ENCODE peak calls at places on chromosomes 5 and 9, in nine cellular contexts. C, K, Y, R, X, A, J, B and U are unnamed samples.
A peak's percentile ranks its signal among the peaks of the same experiment; 100 is the strongest.

GRCh38 chr9:78954286-78954685 is 617.5 kb upstream of the TLE4 start:
- DNase-seq in R (peak; percentile 48), J (no peak), C (no peak), A (no peak), B (no peak), Y (no peak), X (no peak), K (no peak), U (no peak)

GRCh38 chr5:122053181-122054109 is 24.6 kb downstream of the LOX start:
- DNase-seq in J (no peak), X (no peak), A (no peak), C (no peak), R (no peak), B (no peak), K (peak; percentile 58), Y (no peak), U (no peak)

GRCh38 chr9:87800456-87800855 is 74.5 kb downstream of the CTSL start:
- DNase-seq in K (no peak), C (peak; percentile 5), B (no peak), R (no peak), J (no peak), Y (no peak), A (no peak), X (no peak), U (peak; percentile 35)

GRCh38 chr9:71793386-71794105 is 25.2 kb upstream of the CEMIP2 start:
- DNase-seq in Y (no peak), X (no peak), C (peak; percentile 88), K (peak; percentile 26), J (no peak), B (no peak), A (peak; percentile 76), R (peak; percentile 31), U (peak; percentile 82)

GRCh38 chr9:108724669-108725068 is 131.1 kb downstream of the ACTL7B start:
- DNase-seq in Y (no peak), X (no peak), R (peak; percentile 25), B (no peak), C (no peak), J (no peak), K (peak; percentile 25), A (no peak), U (no peak)

GRCh38 chr9:133089271-133089671 is 27.5 kb downstream of the CEL start:
- DNase-seq in J (peak; percentile 18), Y (no peak), C (peak; percentile 34), A (no peak), R (no peak), B (peak; percentile 32), K (no peak), X (no peak), U (peak; percentile 13)

GRCh38 chr5:72036951-72037350 is 70.3 kb upstream of the MAP1B start:
- DNase-seq in B (no peak), X (no peak), J (no peak), R (no peak), Y (no peak), A (no peak), K (peak; percentile 25), C (peak; percentile 43), U (peak; percentile 20)

GRCh38 chr9:74498616-74499095 is 1.5 kb downstream of the RORB start:
- DNase-seq in B (no peak), J (no peak), A (no peak), C (peak; percentile 39), X (no peak), R (peak; percentile 8), Y (no peak), K (peak; percentile 23), U (no peak)

GRCh38 chr5:172453206-172453985 is 929 bp downstream of the SH3PXD2B start:
- DNase-seq in X (peak; percentile 80), K (peak; percentile 87), C (peak; percentile 84), Y (peak; percentile 24), B (no peak), J (no peak), A (no peak), R (peak; percentile 89), U (peak; percentile 88)

GRCh38 chr9:83906144-83906543 is 15.1 kb downstream of the KIF27 start:
- DNase-seq in X (no peak), C (peak; percentile 50), A (peak; percentile 6), R (no peak), J (no peak), K (peak; percentile 2), Y (no peak), B (no peak), U (no peak)

GRCh38 chr9:75930193-75930592 is 39.7 kb downstream of the PCSK5 start:
- DNase-seq in Y (no peak), C (no peak), K (no peak), X (no peak), A (no peak), J (no peak), R (peak; percentile 1), B (no peak), U (peak; percentile 56)

GRCh38 chr9:15697459-15697858 is 144.6 kb downstream of the CCDC171 start:
- DNase-seq in Y (no peak), R (no peak), K (peak; percentile 84), C (no peak), A (peak; percentile 65), X (no peak), B (no peak), J (no peak), U (no peak)

GRCh38 chr5:45521067-45521466 is 175.1 kb downstream of the HCN1 start:
- DNase-seq in C (peak; percentile 87), B (peak; percentile 62), K (no peak), X (no peak), A (peak; percentile 35), Y (peak; percentile 62), J (no peak), R (peak; percentile 64), U (peak; percentile 83)

GRCh38 chr5:138946241-138946623 is 71.1 kb upstream of the LRRTM2 start:
- DNase-seq in K (no peak), C (no peak), A (no peak), X (peak; percentile 93), J (no peak), Y (no peak), B (no peak), R (no peak), U (no peak)

GRCh38 chr9:98836206-98836605 is 28.7 kb downstream of the GALNT12 start:
- DNase-seq in X (no peak), Y (no peak), B (no peak), K (no peak), A (no peak), J (no peak), R (no peak), C (no peak), U (no peak)

GRCh38 chr9:122819791-122820489 is 8.4 kb downstream of the PDCL start:
- DNase-seq in B (no peak), A (peak; percentile 39), K (no peak), Y (no peak), R (no peak), C (no peak), J (no peak), X (no peak), U (no peak)

GRCh38 chr9:133889498-133890301 is 102.4 kb downstream of the VAV2 start:
- DNase-seq in A (peak; percentile 47), B (no peak), C (no peak), K (peak; percentile 49), J (no peak), R (no peak), Y (no peak), X (no peak), U (no peak)

GRCh38 chr9:131282688-131283422 is 6.5 kb upstream of the FAM78A start:
- DNase-seq in X (peak; percentile 84), J (no peak), Y (no peak), C (peak; percentile 96), A (no peak), B (no peak), R (peak; percentile 57), K (peak; percentile 42), U (peak; percentile 87)

GRCh38 chr5:158028349-158028748 is 169.4 kb upstream of the CLINT1 start:
- DNase-seq in C (no peak), Y (no peak), A (no peak), R (peak; percentile 13), B (no peak), X (no peak), J (no peak), K (no peak), U (no peak)

GRCh38 chr5:115583474-115583873 is 18.8 kb downstream of the TICAM2 start:
- DNase-seq in J (no peak), A (peak; percentile 52), X (no peak), B (no peak), C (peak; percentile 13), Y (no peak), R (no peak), K (peak; percentile 93), U (peak; percentile 5)

GRCh38 chr9:92654481-92655301 is 15.2 kb downstream of the IPPK start:
- DNase-seq in R (no peak), Y (no peak), C (no peak), K (peak; percentile 79), X (no peak), B (no peak), J (no peak), A (peak; percentile 22), U (no peak)
- TF ChIP-seq EZH2phosphoT487 in R (no peak), Y (no peak), C (no peak), K (no peak), X (no peak), B (no peak), J (no peak), A (no peak), U (no peak)

GRCh38 chr9:34994429-34995287 is 5.1 kb downstream of the DNAJB5 start:
- DNase-seq in X (peak; percentile 80), K (peak; percentile 71), A (peak; percentile 63), J (no peak), Y (peak; percentile 29), B (no peak), C (peak; percentile 79), R (peak; percentile 66), U (peak; percentile 66)
- TF ChIP-seq EZH2phosphoT487 in X (no peak), K (no peak), A (no peak), J (no peak), Y (no peak), B (no peak), C (no peak), R (no peak), U (no peak)

DNA sequence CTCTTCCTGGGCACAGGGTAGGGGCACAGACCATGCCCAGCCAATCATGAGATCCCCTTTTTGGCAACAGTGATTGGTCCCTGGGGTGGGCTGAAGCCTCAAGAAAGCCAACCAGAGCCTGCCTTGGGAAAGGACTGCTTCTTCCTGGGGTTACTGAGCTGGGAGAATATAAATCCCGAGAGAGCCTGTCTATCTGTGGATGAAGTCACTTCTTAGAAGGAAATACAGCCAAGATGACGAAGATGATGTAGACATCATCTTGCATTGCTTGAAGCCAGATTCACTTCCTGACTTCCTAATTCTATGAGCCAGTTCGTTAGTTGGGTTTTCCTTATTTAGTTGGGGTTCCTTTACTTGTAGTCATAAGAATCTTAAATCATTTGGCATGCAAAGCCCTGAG is 50.1 kb upstream of the PWWP2A start:
- DNase-seq in J (no peak), C (no peak), R (no peak), K (peak; percentile 96), B (no peak), A (no peak), Y (no peak), X (no peak), U (no peak)
- TF ChIP-seq EZH2phosphoT487 in J (no peak), C (no peak), R (no peak), K (no peak), B (no peak), A (no peak), Y (no peak), X (no peak), U (no peak)

DNA sequence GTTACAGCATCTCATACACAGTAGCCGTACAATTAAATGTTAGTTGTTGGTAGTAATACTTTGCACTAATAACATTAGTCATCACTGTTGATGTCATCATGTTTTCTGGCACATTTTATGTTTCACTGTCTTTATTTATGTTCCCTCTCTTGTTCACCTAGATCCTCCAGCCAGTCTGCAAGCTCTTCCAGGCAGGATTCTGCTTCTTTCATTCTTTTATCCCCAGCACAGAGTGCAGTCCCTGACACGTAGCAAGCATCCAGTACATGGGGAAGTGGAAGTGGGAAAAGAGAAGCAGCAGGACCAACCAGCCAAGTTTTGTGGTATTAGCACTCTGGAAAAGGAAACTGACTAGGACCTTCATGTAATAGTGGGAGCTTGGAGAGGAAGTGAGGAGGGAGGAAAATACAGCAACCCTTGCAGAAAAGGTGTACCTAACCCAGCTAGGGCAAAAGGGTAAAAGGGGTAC is 89.7 kb upstream of the SLC44A1 start:
- DNase-seq in R (no peak), X (no peak), A (peak; percentile 64), C (no peak), Y (no peak), K (peak; percentile 62), J (no peak), B (no peak), U (no peak)
- TF ChIP-seq EZH2phosphoT487 in R (no peak), X (no peak), A (no peak), C (no peak), Y (no peak), K (no peak), J (no peak), B (no peak), U (no peak)